ENCODE peak calls at places on chromosomes 6 and 20, in seven cellular contexts. B is neural crest cell; E is astrocyte of the spinal cord; M is bronchial epithelial cell; I is HS-5; W is effector CD4-positive, alpha-beta T cell; V is caudate nucleus. G is an unnamed sample.

GRCh38 chr20:63064310-63064709 is 57.5 kb upstream of the BHLHE23 start:
- DNase-seq in B (no peak), E (no peak), M (no peak), I (no peak), W (no peak), V (no peak), G (no peak)

GRCh38 chr6:93177918-93178317 is 241.4 kb downstream of the EPHA7 start:
- DNase-seq in B (no peak), E (no peak), M (no peak), I (no peak), W (no peak), V (no peak), G (no peak)

GRCh38 chr6:17012421-17013225 is 89.2 kb upstream of the STMND1 start:
- DNase-seq in B (no peak), E (peak), M (no peak), I (no peak), W (no peak), V (peak), G (peak)

GRCh38 chr20:43988867-43989266 is 74.2 kb downstream of the TOX2 start:
- DNase-seq in B (no peak), E (peak), M (no peak), I (no peak), W (no peak), V (no peak), G (no peak)

GRCh38 chr20:36728986-36729385 is 16.9 kb downstream of the NDRG3 start:
- DNase-seq in B (no peak), E (peak), M (peak), I (no peak), W (no peak), V (no peak), G (no peak)

GRCh38 chr6:4449409-4449808 is 314.0 kb upstream of the ECI2 start:
- DNase-seq in B (no peak), E (no peak), M (peak), I (no peak), W (no peak), V (no peak), G (no peak)

GRCh38 chr6:160520043-160520904 is 143.8 kb downstream of the LPA start:
- DNase-seq in B (peak), E (peak), M (no peak), I (peak), W (peak), V (peak), G (peak)

GRCh38 chr6:35096129-35096852 is 44.8 kb downstream of the TCP11 start:
- DNase-seq in B (no peak), E (peak), M (peak), I (peak), W (no peak), V (no peak), G (no peak)

GRCh38 chr6:130796313-130796905 is 30.8 kb upstream of the SMLR1 start:
- DNase-seq in B (no peak), E (peak), M (peak), I (no peak), W (no peak), V (no peak), G (no peak)

GRCh38 chr20:17849901-17850673 is 118.5 kb downstream of the SNX5 start:
- DNase-seq in B (no peak), E (peak), M (peak), I (peak), W (no peak), V (no peak), G (no peak)

GRCh38 chr6:70520575-70520974 is 46.2 kb upstream of the SDHAF4 start:
- DNase-seq in B (no peak), E (peak), M (peak), I (peak), W (peak), V (no peak), G (peak)

GRCh38 chr6:139659711-139660110 is 285.3 kb upstream of the CITED2 start:
- DNase-seq in B (no peak), E (no peak), M (no peak), I (no peak), W (no peak), V (no peak), G (no peak)

GRCh38 chr20:61728326-61728725 is 337.4 kb downstream of the TAF4 start:
- DNase-seq in B (no peak), E (no peak), M (no peak), I (no peak), W (no peak), V (no peak), G (no peak)

GRCh38 chr6:126076992-126077664 is 90.8 kb downstream of the TRMT11 start:
- DNase-seq in B (no peak), E (no peak), M (no peak), I (no peak), W (no peak), V (no peak), G (no peak)

GRCh38 chr6:125947581-125947980 is 9.0 kb upstream of the HINT3 start:
- DNase-seq in B (no peak), E (no peak), M (peak), I (no peak), W (no peak), V (no peak), G (no peak)

GRCh38 chr6:73349311-73349710 is 4.8 kb downstream of the DPPA5 start:
- DNase-seq in B (no peak), E (no peak), M (no peak), I (no peak), W (no peak), V (no peak), G (no peak)

GRCh38 chr6:17120019-17120418 is 18.2 kb downstream of the STMND1 start:
- DNase-seq in B (no peak), E (no peak), M (peak), I (no peak), W (no peak), V (no peak), G (no peak)

GRCh38 chr6:42562788-42563187 is 1.0 kb upstream of the UBR2 start:
- DNase-seq in B (no peak), E (no peak), M (no peak), I (no peak), W (no peak), V (no peak), G (no peak)

GRCh38 chr6:135871878-135872277 is 20.4 kb downstream of the PDE7B start:
- DNase-seq in B (no peak), E (peak), M (no peak), I (peak), W (no peak), V (no peak), G (no peak)

GRCh38 chr20:542777-543368 is 717 bp downstream of the CSNK2A1 start:
- DNase-seq in B (no peak), E (no peak), M (no peak), I (no peak), W (no peak), V (no peak), G (peak)

GRCh38 chr6:79495246-79495645 is 42.0 kb downstream of the LCA5 start:
- DNase-seq in B (no peak), E (no peak), M (no peak), I (no peak), W (no peak), V (no peak), G (no peak)

GRCh38 chr20:22866757-22867425 is 168.2 kb upstream of the SSTR4 start:
- DNase-seq in B (no peak), E (peak), M (peak), I (no peak), W (no peak), V (no peak), G (no peak)

G was measured in HEK293T.